ENCODE peak calls at places on chromosomes 12 and 14, in eight cellular contexts. R, C, L, V, B, X, T and H are unnamed samples.

GRCh38 chr14:58465425-58465824 is 37.9 kb downstream of the KIAA0586 start:
- DNase-seq in C (no peak), B (peak), T (no peak), X (no peak), L (no peak), R (peak), V (peak), H (no peak)

GRCh38 chr12:111469406-111469805 is 63.7 kb downstream of the SH2B3 start:
- DNase-seq in X (no peak), R (peak), V (no peak), C (no peak), L (no peak), B (no peak), T (no peak), H (no peak)

GRCh38 chr14:24368562-24369252 is 723 bp downstream of the NFATC4 start:
- DNase-seq in R (peak), T (no peak), V (no peak), L (no peak), B (no peak), X (peak), C (peak), H (peak)

GRCh38 chr14:37745657-37746056 is 150.2 kb downstream of the TTC6 start:
- DNase-seq in T (no peak), V (no peak), B (no peak), R (no peak), C (no peak), L (no peak), X (no peak), H (no peak)

GRCh38 chr14:95359974-95360826 is 40.5 kb upstream of the CLMN start:
- DNase-seq in R (no peak), L (no peak), V (no peak), C (peak), X (no peak), T (no peak), B (no peak), H (no peak)

GRCh38 chr14:102892660-102893059 is 29.8 kb upstream of the AMN start:
- DNase-seq in B (no peak), V (no peak), L (no peak), R (no peak), C (no peak), X (no peak), T (no peak), H (no peak)

GRCh38 chr12:63845726-63846125 is 1.2 kb downstream of the SRGAP1 start:
- DNase-seq in L (no peak), X (no peak), B (peak), C (no peak), R (peak), T (no peak), V (peak), H (peak)

GRCh38 chr12:22356231-22356630 is 21.7 kb upstream of the ST8SIA1 start:
- DNase-seq in B (no peak), L (no peak), T (no peak), V (no peak), C (no peak), R (no peak), X (no peak), H (no peak)

GRCh38 chr14:101619484-101619883 is 58.2 kb downstream of the DIO3 start:
- DNase-seq in B (no peak), C (no peak), R (no peak), L (no peak), V (no peak), X (no peak), T (no peak), H (no peak)

GRCh38 chr14:22159049-22159448 is 430.0 kb downstream of the DAD1 start:
- DNase-seq in X (no peak), B (peak), C (no peak), R (no peak), V (no peak), L (no peak), T (peak), H (no peak)

GRCh38 chr14:74879427-74880180 is 2.1 kb upstream of the DLST start:
- DNase-seq in L (no peak), T (no peak), R (no peak), V (no peak), X (no peak), C (no peak), B (peak), H (no peak)

GRCh38 chr14:72606879-72607278 is 287.0 kb downstream of the DPF3 start:
- DNase-seq in L (no peak), B (no peak), C (no peak), X (no peak), R (peak), V (no peak), T (no peak), H (no peak)